ENCODE peak calls at places on chromosomes 5 and 9, in six cellular contexts. One of them, this sample, is unnamed. For H3K36me3, the result is how much of the 10 kb centered on the place peaks cover.

GRCh38 chr9:100933656-100934055 is 94.9 kb upstream of the PLPPR1 start:
- DNase-seq in psoas muscle: no peak
- DNase-seq in heart left ventricle: no peak
- DNase-seq in adrenal gland: no peak
- DNase-seq in heart right ventricle: no peak
- DNase-seq in CD8-positive, alpha-beta memory T cell: no peak
- DNase-seq in this sample: peak

GRCh38 chr5:145562931-145563330 is 272.2 kb downstream of the PRELID2 start:
- DNase-seq in psoas muscle: no peak
- DNase-seq in heart left ventricle: no peak
- DNase-seq in adrenal gland: no peak
- DNase-seq in heart right ventricle: no peak
- DNase-seq in CD8-positive, alpha-beta memory T cell: no peak
- DNase-seq in this sample: no peak

GRCh38 chr9:72960446-72960845 is 7.6 kb upstream of the ALDH1A1 start:
- DNase-seq in psoas muscle: no peak
- DNase-seq in heart left ventricle: no peak
- DNase-seq in adrenal gland: no peak
- DNase-seq in heart right ventricle: no peak
- DNase-seq in CD8-positive, alpha-beta memory T cell: no peak
- DNase-seq in this sample: no peak

GRCh38 chr9:75624984-75625383 is 265.5 kb upstream of the PCSK5 start:
- DNase-seq in psoas muscle: no peak
- DNase-seq in heart left ventricle: no peak
- DNase-seq in adrenal gland: no peak
- DNase-seq in heart right ventricle: no peak
- DNase-seq in CD8-positive, alpha-beta memory T cell: no peak
- DNase-seq in this sample: no peak

GRCh38 chr5:40681351-40682311 is 1.9 kb downstream of the PTGER4 start:
- DNase-seq in psoas muscle: peak
- DNase-seq in heart left ventricle: peak
- DNase-seq in adrenal gland: peak
- DNase-seq in heart right ventricle: no peak
- DNase-seq in CD8-positive, alpha-beta memory T cell: peak
- DNase-seq in this sample: no peak

GRCh38 chr5:146369691-146370090 is 31.1 kb downstream of the POU4F3 start:
- DNase-seq in psoas muscle: no peak
- DNase-seq in heart left ventricle: no peak
- DNase-seq in adrenal gland: no peak
- DNase-seq in heart right ventricle: no peak
- DNase-seq in CD8-positive, alpha-beta memory T cell: no peak
- DNase-seq in this sample: no peak

GRCh38 chr5:102119252-102119651 is 176.8 kb downstream of the SLCO4C1 start:
- DNase-seq in psoas muscle: no peak
- DNase-seq in heart left ventricle: no peak
- DNase-seq in adrenal gland: no peak
- DNase-seq in heart right ventricle: no peak
- DNase-seq in CD8-positive, alpha-beta memory T cell: no peak
- DNase-seq in this sample: no peak

GRCh38 chr9:35616681-35617459 is 1.3 kb downstream of the CD72 start:
- DNase-seq in psoas muscle: peak
- DNase-seq in heart left ventricle: peak
- DNase-seq in adrenal gland: peak
- DNase-seq in heart right ventricle: peak
- DNase-seq in CD8-positive, alpha-beta memory T cell: peak
- DNase-seq in this sample: no peak

GRCh38 chr9:84435902-84436301 is 95.3 kb upstream of the SLC28A3 start:
- DNase-seq in psoas muscle: no peak
- DNase-seq in heart left ventricle: no peak
- DNase-seq in adrenal gland: no peak
- DNase-seq in heart right ventricle: no peak
- DNase-seq in CD8-positive, alpha-beta memory T cell: no peak
- DNase-seq in this sample: peak

GRCh38 chr5:82635561-82636288 is 357.6 kb upstream of the RPS23 start:
- DNase-seq in psoas muscle: no peak
- DNase-seq in heart left ventricle: no peak
- DNase-seq in adrenal gland: no peak
- DNase-seq in heart right ventricle: no peak
- DNase-seq in CD8-positive, alpha-beta memory T cell: no peak
- DNase-seq in this sample: peak

GRCh38 chr5:14492341-14492964 is 89.1 kb upstream of the OTULINL start:
- DNase-seq in psoas muscle: no peak
- DNase-seq in heart left ventricle: no peak
- DNase-seq in adrenal gland: peak
- DNase-seq in heart right ventricle: no peak
- DNase-seq in CD8-positive, alpha-beta memory T cell: no peak
- DNase-seq in this sample: no peak
- H3K36me3 ChIP-seq in psoas muscle: under half
- H3K36me3 ChIP-seq in heart left ventricle: half or more
- H3K36me3 ChIP-seq in adrenal gland: under half
- H3K36me3 ChIP-seq in heart right ventricle: under half
- H3K36me3 ChIP-seq in CD8-positive, alpha-beta memory T cell: under half
- H3K36me3 ChIP-seq in this sample: under half

DNA sequence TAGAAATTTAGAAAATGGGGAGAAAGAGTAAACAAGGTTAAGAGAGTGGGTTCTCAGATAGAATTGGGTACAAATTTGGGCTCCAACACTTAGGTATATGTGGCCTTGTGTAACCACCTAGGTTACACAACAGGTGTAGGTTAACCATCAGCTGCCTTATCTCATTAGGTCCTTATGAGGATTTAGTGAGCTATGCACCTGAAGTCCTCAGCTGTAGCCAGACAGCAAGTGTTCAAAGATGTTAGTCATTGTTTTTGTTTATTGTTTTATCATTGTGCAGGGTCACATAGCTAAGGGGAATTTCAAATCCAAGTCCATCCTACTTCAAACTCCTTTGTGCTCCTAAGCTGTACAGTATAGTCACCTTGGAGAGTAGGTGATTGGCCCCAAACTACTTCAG is 970 bp upstream of the TRIM32 start:
- DNase-seq in psoas muscle: no peak
- DNase-seq in heart left ventricle: no peak
- DNase-seq in adrenal gland: no peak
- DNase-seq in heart right ventricle: no peak
- DNase-seq in CD8-positive, alpha-beta memory T cell: no peak
- DNase-seq in this sample: no peak
- H3K4me3 ChIP-seq in psoas muscle: peak
- H3K4me3 ChIP-seq in heart left ventricle: peak
- H3K4me3 ChIP-seq in adrenal gland: peak
- H3K4me3 ChIP-seq in heart right ventricle: no peak
- H3K4me3 ChIP-seq in CD8-positive, alpha-beta memory T cell: peak
- H3K4me3 ChIP-seq in this sample: no peak

GRCh38 chr9:129458663-129459549 is 162.0 kb downstream of the C9orf50 start:
- DNase-seq in psoas muscle: peak
- DNase-seq in heart left ventricle: peak
- DNase-seq in adrenal gland: peak
- DNase-seq in heart right ventricle: peak
- DNase-seq in CD8-positive, alpha-beta memory T cell: peak
- DNase-seq in this sample: peak
- H3K27ac ChIP-seq in psoas muscle: peak
- H3K27ac ChIP-seq in heart left ventricle: peak
- H3K27ac ChIP-seq in adrenal gland: no peak
- H3K27ac ChIP-seq in heart right ventricle: peak
- H3K27ac ChIP-seq in CD8-positive, alpha-beta memory T cell: peak
- H3K27ac ChIP-seq in this sample: no peak

GRCh38 chr9:131464354-131465000 is 38.2 kb upstream of the POMT1 start:
- DNase-seq in psoas muscle: no peak
- DNase-seq in heart left ventricle: no peak
- DNase-seq in adrenal gland: no peak
- DNase-seq in heart right ventricle: no peak
- DNase-seq in CD8-positive, alpha-beta memory T cell: no peak
- DNase-seq in this sample: no peak
- H3K36me3 ChIP-seq in psoas muscle: under half
- H3K36me3 ChIP-seq in heart left ventricle: half or more
- H3K36me3 ChIP-seq in adrenal gland: half or more
- H3K36me3 ChIP-seq in heart right ventricle: under half
- H3K36me3 ChIP-seq in CD8-positive, alpha-beta memory T cell: half or more
- H3K36me3 ChIP-seq in this sample: half or more

This sample was measured in SJCRH30.